ENCODE peak calls at places on chromosomes 13 and 19, in seven cellular contexts. U is NCI-H774, L is GM04504, N is AG09319, M is adrenal gland, W is EL, A is GF-D8. G is an unnamed sample.

GRCh38 chr13:92272177-92272576 is 873.8 kb downstream of the GPC5 start:
- DNase-seq in U (no peak), L (no peak), N (no peak), M (no peak), W (no peak), A (no peak), G (no peak)

GRCh38 chr19:51096473-51097165 is 11.6 kb downstream of the CTU1 start:
- DNase-seq in U (no peak), L (no peak), N (no peak), M (no peak), W (no peak), A (no peak), G (no peak)

GRCh38 chr13:46197299-46197975 is 14.3 kb upstream of the LRRC63 start:
- DNase-seq in U (no peak), L (peak), N (no peak), M (no peak), W (no peak), A (no peak), G (no peak)

GRCh38 chr13:52862358-52863206 is 14.1 kb upstream of the PCDH8 start:
- DNase-seq in U (no peak), L (no peak), N (no peak), M (peak), W (peak), A (no peak), G (no peak)

GRCh38 chr19:56769650-56770049 is 70.9 kb downstream of the PEG3 start:
- DNase-seq in U (no peak), L (no peak), N (no peak), M (no peak), W (no peak), A (no peak), G (no peak)

GRCh38 chr13:73803997-73804396 is 330.2 kb downstream of the KLF12 start:
- DNase-seq in U (no peak), L (peak), N (no peak), M (no peak), W (peak), A (no peak), G (no peak)

GRCh38 chr13:99766641-99767045 is 204.9 kb downstream of the ZIC5 start:
- DNase-seq in U (no peak), L (no peak), N (no peak), M (no peak), W (peak), A (no peak), G (no peak)

GRCh38 chr19:55544776-55545439 is 435 bp downstream of the SBK3 start:
- DNase-seq in U (no peak), L (no peak), N (no peak), M (no peak), W (no peak), A (no peak), G (no peak)

GRCh38 chr13:62625214-62625613 is 1209.6 kb upstream of the PCDH20 start:
- DNase-seq in U (no peak), L (no peak), N (no peak), M (no peak), W (no peak), A (no peak), G (no peak)

GRCh38 chr13:40141859-40142555 is 486.5 kb downstream of the COG6 start:
- DNase-seq in U (no peak), L (no peak), N (no peak), M (peak), W (no peak), A (no peak), G (no peak)

GRCh38 chr19:45439569-45440258 is 16.0 kb upstream of the ERCC1 start:
- DNase-seq in U (peak), L (no peak), N (peak), M (peak), W (peak), A (peak), G (no peak)

GRCh38 chr13:40148103-40148502 is 492.6 kb downstream of the COG6 start:
- DNase-seq in U (no peak), L (no peak), N (no peak), M (no peak), W (no peak), A (no peak), G (no peak)

GRCh38 chr13:45341799-45342584 is 1.0 kb upstream of the TPT1 start:
- DNase-seq in U (no peak), L (no peak), N (no peak), M (peak), W (peak), A (peak), G (no peak)

GRCh38 chr13:72726721-72727416 is 560 bp downstream of the MZT1 start:
- DNase-seq in U (peak), L (no peak), N (no peak), M (peak), W (peak), A (peak), G (no peak)

GRCh38 chr13:108083056-108083455 is 132.3 kb downstream of the LIG4 start:
- DNase-seq in U (no peak), L (no peak), N (no peak), M (no peak), W (no peak), A (no peak), G (no peak)

GRCh38 chr13:48403151-48403631 is 9.7 kb downstream of the LPAR6 start:
- DNase-seq in U (no peak), L (no peak), N (no peak), M (no peak), W (no peak), A (no peak), G (no peak)

GRCh38 chr13:36030670-36031331 is 100.4 kb downstream of the DCLK1 start:
- DNase-seq in U (no peak), L (no peak), N (peak), M (no peak), W (no peak), A (no peak), G (peak)

GRCh38 chr19:12880551-12881171 is 588 bp downstream of the DNASE2 start:
- DNase-seq in U (no peak), L (no peak), N (no peak), M (peak), W (peak), A (no peak), G (no peak)

GRCh38 chr19:347946-348861 is 3.6 kb upstream of the MIER2 start:
- DNase-seq in U (no peak), L (no peak), N (no peak), M (no peak), W (no peak), A (no peak), G (no peak)

GRCh38 chr13:85535306-85535705 is 263.9 kb downstream of the SLITRK6 start:
- DNase-seq in U (no peak), L (no peak), N (no peak), M (no peak), W (no peak), A (no peak), G (no peak)

GRCh38 chr19:21765151-21765550 is 2.2 kb downstream of the ZNF100 start:
- DNase-seq in U (no peak), L (no peak), N (no peak), M (no peak), W (no peak), A (no peak), G (no peak)

GRCh38 chr19:14073925-14074838 is 1.6 kb downstream of the MISP3 start:
- DNase-seq in U (no peak), L (no peak), N (no peak), M (no peak), W (peak), A (no peak), G (no peak)

GRCh38 chr19:48772503-48772953 is 17.2 kb downstream of the FGF21 start:
- DNase-seq in U (no peak), L (no peak), N (no peak), M (peak), W (no peak), A (no peak), G (no peak)